ENCODE peak calls at places on chromosome 5, in six cellular contexts. O, V, E, J, F and U are unnamed samples.

GRCh38 chr5:1005904-1006655 is 2.5 kb upstream of the NKD2 start:
- DNase-seq in O (no peak), V (no peak), E (peak; percentile 68), J (peak; percentile 12), F (peak; percentile 27), U (no peak)

GRCh38 chr5:172640822-172641358 is at the start of gene NEURL1B:
- DNase-seq in O (peak; percentile 65), V (peak; percentile 93), E (peak; percentile 92), J (peak; percentile 84), F (peak; percentile 76), U (peak; percentile 78)

GRCh38 chr5:161925960-161926359 is 78.0 kb downstream of the GABRA1 start:
- DNase-seq in O (no peak), V (no peak), E (no peak), J (no peak), F (no peak), U (no peak)

GRCh38 chr5:34044950-34045525 is 2.0 kb upstream of the C1QTNF3 start:
- DNase-seq in O (no peak), V (no peak), E (no peak), J (no peak), F (no peak), U (no peak)

GRCh38 chr5:7638456-7638855 is 212.5 kb downstream of the CFAP90 start:
- DNase-seq in O (no peak), V (no peak), E (no peak), J (no peak), F (no peak), U (no peak)

GRCh38 chr5:64318175-64318574 is 152.5 kb downstream of the RNF180 start:
- DNase-seq in O (no peak), V (no peak), E (no peak), J (no peak), F (no peak), U (no peak)

GRCh38 chr5:9653811-9654210 is 23.7 kb upstream of the TAS2R1 start:
- DNase-seq in O (no peak), V (peak; percentile 7), E (peak; percentile 78), J (peak; percentile 70), F (no peak), U (peak; percentile 8)

GRCh38 chr5:132943362-132944022 is 19.9 kb downstream of the AFF4 start:
- DNase-seq in O (no peak), V (no peak), E (no peak), J (no peak), F (no peak), U (no peak)

GRCh38 chr5:127406326-127407121 is 110.9 kb upstream of the PRRC1 start:
- DNase-seq in O (no peak), V (no peak), E (no peak), J (no peak), F (no peak), U (no peak)

GRCh38 chr5:130868186-130868821 is 296.8 kb downstream of the HINT1 start:
- DNase-seq in O (no peak), V (no peak), E (no peak), J (no peak), F (no peak), U (no peak)

GRCh38 chr5:81420039-81420667 is 26.2 kb upstream of the ACOT12 start:
- DNase-seq in O (no peak), V (peak; percentile 81), E (no peak), J (no peak), F (no peak), U (no peak)

GRCh38 chr5:81115261-81115660 is 117.9 kb upstream of the CKMT2 start:
- DNase-seq in O (no peak), V (no peak), E (no peak), J (no peak), F (no peak), U (no peak)

GRCh38 chr5:143001764-143002351 is 231.7 kb downstream of the ARHGAP26 start:
- DNase-seq in O (no peak), V (no peak), E (no peak), J (no peak), F (no peak), U (no peak)

GRCh38 chr5:161541-162110 is 29.7 kb upstream of the LRRC14B start:
- DNase-seq in O (no peak), V (no peak), E (peak; percentile 56), J (no peak), F (peak; percentile 46), U (no peak)

GRCh38 chr5:32465076-32465475 is 20.5 kb upstream of the ZFR start:
- DNase-seq in O (no peak), V (no peak), E (no peak), J (no peak), F (no peak), U (no peak)

GRCh38 chr5:97245371-97245770 is 62.3 kb upstream of the RIOK2 start:
- DNase-seq in O (no peak), V (no peak), E (no peak), J (no peak), F (no peak), U (no peak)

GRCh38 chr5:111697215-111697614 is 59.8 kb downstream of the NREP start:
- DNase-seq in O (no peak), V (no peak), E (no peak), J (no peak), F (no peak), U (peak; percentile 13)

GRCh38 chr5:135821802-135822201 is 12.7 kb upstream of the SLC25A48 start:
- DNase-seq in O (no peak), V (no peak), E (peak; percentile 48), J (no peak), F (no peak), U (no peak)

GRCh38 chr5:175201393-175201792 is 242.6 kb downstream of the DRD1 start:
- DNase-seq in O (no peak), V (no peak), E (no peak), J (no peak), F (no peak), U (no peak)

GRCh38 chr5:159448-160172 is 31.7 kb upstream of the LRRC14B start:
- DNase-seq in O (no peak), V (no peak), E (no peak), J (no peak), F (peak; percentile 31), U (no peak)

GRCh38 chr5:125261505-125262250 is 515.2 kb upstream of the ZNF608 start:
- DNase-seq in O (no peak), V (no peak), E (no peak), J (no peak), F (no peak), U (no peak)

GRCh38 chr5:77638204-77638762 is at the start of gene OTP:
- DNase-seq in O (no peak), V (no peak), E (no peak), J (no peak), F (no peak), U (no peak)

GRCh38 chr5:7392401-7393024 is 3.4 kb upstream of the ADCY2 start:
- DNase-seq in O (no peak), V (no peak), E (no peak), J (no peak), F (no peak), U (peak; percentile 49)

GRCh38 chr5:125668904-125669303 is 754.3 kb upstream of the GRAMD2B start:
- DNase-seq in O (no peak), V (peak; percentile 69), E (no peak), J (no peak), F (no peak), U (no peak)

GRCh38 chr5:112467467-112467866 is 48.4 kb upstream of the EPB41L4A start:
- DNase-seq in O (no peak), V (no peak), E (no peak), J (no peak), F (no peak), U (no peak)

GRCh38 chr5:104733063-104733719 is 1170.6 kb upstream of the NUDT12 start:
- DNase-seq in O (no peak), V (no peak), E (no peak), J (no peak), F (no peak), U (no peak)

DNA sequence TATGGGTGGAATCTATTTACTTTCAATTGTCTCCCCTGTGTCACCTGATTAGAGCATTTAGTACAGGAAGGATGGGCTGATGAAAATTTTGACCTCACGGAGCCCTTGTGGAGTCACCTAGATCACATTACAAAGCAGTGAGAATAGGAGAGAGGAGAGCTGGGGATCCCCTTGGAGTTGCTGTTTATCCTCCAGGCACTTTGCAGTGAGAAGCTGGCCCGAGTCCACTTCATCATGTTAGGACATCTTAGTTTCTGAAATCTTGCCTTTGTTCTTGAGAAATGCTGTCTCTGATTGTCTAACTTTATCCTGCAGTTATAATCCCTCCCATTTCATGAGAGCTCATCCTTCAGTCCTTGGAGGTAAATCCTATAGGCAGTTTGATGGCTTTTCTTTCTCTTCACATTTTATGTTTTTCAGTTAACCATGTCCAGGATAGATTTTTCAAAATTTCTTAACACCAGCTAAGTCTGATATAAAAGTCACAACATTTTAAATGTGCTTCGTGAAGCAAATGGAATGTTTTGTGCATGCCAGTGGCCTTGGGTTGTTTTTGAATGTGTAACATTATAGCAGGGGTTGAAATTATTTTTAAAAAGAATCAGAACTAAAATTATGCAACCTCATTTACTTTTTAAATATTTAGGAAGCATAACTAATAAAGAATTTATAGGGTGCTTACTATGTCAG is 200.9 kb downstream of the ARHGEF28 start:
- DNase-seq in O (no peak), V (peak; percentile 77), E (no peak), J (no peak), F (no peak), U (peak; percentile 83)
- H3K27ac ChIP-seq in O (peak overlapping the region; percentile 30), V (peak overlapping the region; percentile 75), E (peak overlapping the region; percentile 95), J (no peak overlapping the region), F (no peak overlapping the region), U (peak overlapping the region; percentile 25)

DNA sequence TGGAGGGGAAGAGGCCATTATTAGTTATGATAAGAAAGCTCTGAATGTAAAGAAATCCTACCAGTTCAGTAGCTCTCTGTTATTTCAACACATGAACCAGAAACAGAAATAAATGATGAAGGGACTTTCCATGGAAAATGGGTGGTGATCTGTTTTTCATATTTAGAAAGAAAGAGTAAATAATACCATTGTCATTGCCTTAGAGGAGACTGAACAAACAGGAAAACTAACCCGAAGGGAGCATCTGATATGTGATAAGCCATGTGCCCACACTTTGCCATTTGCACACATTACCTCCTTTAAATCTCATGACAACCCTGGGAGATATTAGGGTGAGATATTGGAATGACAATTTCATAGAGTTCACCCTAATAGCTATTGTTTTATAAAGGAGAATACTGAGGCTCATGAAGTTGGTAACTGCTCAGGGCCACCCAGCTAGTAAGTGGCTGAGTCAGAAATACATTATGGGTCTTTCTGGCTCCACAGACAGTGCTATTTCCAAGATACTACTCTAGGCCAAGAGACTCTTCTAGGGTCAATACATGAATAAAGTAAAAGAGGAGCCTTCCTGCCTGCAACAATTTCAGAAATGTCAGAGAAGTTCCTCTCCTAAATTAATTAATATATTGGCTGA is 111.0 kb upstream of the SLIT3 start:
- DNase-seq in O (no peak), V (no peak), E (no peak), J (no peak), F (no peak), U (no peak)
- H3K27ac ChIP-seq in O (peak overlapping the region; percentile 43), V (no peak overlapping the region), E (no peak overlapping the region), J (no peak overlapping the region), F (no peak overlapping the region), U (no peak overlapping the region)

GRCh38 chr5:101306391-101307137 is 403.5 kb upstream of the ST8SIA4 start:
- DNase-seq in O (no peak), V (no peak), E (no peak), J (no peak), F (no peak), U (no peak)
- H3K27ac ChIP-seq in O (no peak overlapping the region), V (no peak overlapping the region), E (no peak overlapping the region), J (no peak overlapping the region), F (no peak overlapping the region), U (no peak overlapping the region)

DNA sequence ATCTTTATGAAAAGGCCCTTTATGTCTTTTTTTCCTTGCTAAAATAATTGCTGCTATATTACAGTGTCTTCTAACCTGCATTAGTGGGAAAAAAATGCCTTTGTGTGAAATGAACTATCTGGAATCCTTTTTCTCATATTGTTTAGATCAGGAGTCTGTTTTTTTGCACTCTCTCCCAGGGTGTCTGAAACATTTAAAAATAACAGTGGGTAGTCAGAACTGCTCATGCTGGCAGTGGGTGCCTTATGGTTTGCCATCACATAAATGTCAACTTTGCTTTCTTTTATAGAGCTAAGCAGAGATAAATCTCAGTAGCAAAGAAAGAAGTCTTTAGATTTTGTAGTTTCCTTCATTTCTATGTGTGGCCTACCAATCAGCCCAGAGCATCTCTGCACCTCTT is 347.8 kb upstream of the RGMB start:
- DNase-seq in O (no peak), V (no peak), E (no peak), J (no peak), F (no peak), U (no peak)
- H3K27ac ChIP-seq in O (no peak overlapping the region), V (no peak overlapping the region), E (no peak overlapping the region), J (no peak overlapping the region), F (no peak overlapping the region), U (no peak overlapping the region)